ENCODE peak calls at places on chromosomes 7 and 10, in seven cellular contexts. A is HCT116, D is endothelial cell, P is epithelial cell of esophagus, S is B cell, Q is uterus, T is AG10803. E is an unnamed sample.

GRCh38 chr10:73732931-73733623 is 11.1 kb upstream of the SEC24C start:
- DNase-seq in A (no peak), D (no peak), P (no peak), S (no peak), Q (no peak), T (no peak), E (no peak)

GRCh38 chr7:3732395-3732794 is 431.3 kb downstream of the SDK1 start:
- DNase-seq in A (no peak), D (no peak), P (no peak), S (no peak), Q (no peak), T (no peak), E (no peak)

GRCh38 chr7:388961-389701 is 99.2 kb downstream of the FOXL3 start:
- DNase-seq in A (no peak), D (no peak), P (no peak), S (no peak), Q (peak), T (no peak), E (no peak)

GRCh38 chr10:87618470-87619423 is 40.9 kb upstream of the PAPSS2 start:
- DNase-seq in A (no peak), D (no peak), P (no peak), S (no peak), Q (no peak), T (no peak), E (no peak)

GRCh38 chr7:37092548-37092947 is 356.1 kb downstream of the ELMO1 start:
- DNase-seq in A (no peak), D (no peak), P (no peak), S (no peak), Q (no peak), T (no peak), E (no peak)

GRCh38 chr10:3777876-3778707 is 6.9 kb downstream of the KLF6 start:
- DNase-seq in A (no peak), D (no peak), P (peak), S (no peak), Q (no peak), T (peak), E (no peak)

GRCh38 chr7:41581041-41581440 is 121.8 kb downstream of the INHBA start:
- DNase-seq in A (no peak), D (no peak), P (no peak), S (no peak), Q (no peak), T (no peak), E (no peak)

GRCh38 chr7:7956531-7957221 is 11.9 kb upstream of the GLCCI1 start:
- DNase-seq in A (no peak), D (no peak), P (peak), S (no peak), Q (no peak), T (peak), E (no peak)

GRCh38 chr10:66928791-66929190 is 3.0 kb downstream of the LRRTM3 start:
- DNase-seq in A (no peak), D (no peak), P (no peak), S (no peak), Q (no peak), T (no peak), E (no peak)

GRCh38 chr7:28988818-28989595 is 30.9 kb upstream of the TRIL start:
- DNase-seq in A (no peak), D (no peak), P (peak), S (no peak), Q (peak), T (peak), E (no peak)

GRCh38 chr10:43094091-43094484 is 17.2 kb downstream of the RET start:
- DNase-seq in A (no peak), D (no peak), P (no peak), S (no peak), Q (no peak), T (no peak), E (no peak)

GRCh38 chr7:11366118-11366517 is 392.4 kb downstream of the PHF14 start:
- DNase-seq in A (no peak), D (no peak), P (no peak), S (no peak), Q (no peak), T (no peak), E (no peak)

GRCh38 chr7:133674079-133674478 is 421.2 kb downstream of the EXOC4 start:
- DNase-seq in A (no peak), D (no peak), P (no peak), S (no peak), Q (no peak), T (no peak), E (no peak)

GRCh38 chr7:151435103-151435916 is 4.6 kb downstream of the CRYGN start:
- DNase-seq in A (no peak), D (no peak), P (no peak), S (no peak), Q (no peak), T (no peak), E (no peak)

GRCh38 chr10:63627881-63628296 is 106.7 kb downstream of the REEP3 start:
- DNase-seq in A (no peak), D (no peak), P (no peak), S (no peak), Q (no peak), T (no peak), E (no peak)

GRCh38 chr7:2373124-2373556 is 18.5 kb downstream of the EIF3B start:
- DNase-seq in A (no peak), D (no peak), P (no peak), S (no peak), Q (no peak), T (no peak), E (no peak)

GRCh38 chr10:101577121-101577871 is 10.8 kb downstream of the POLL start:
- DNase-seq in A (no peak), D (no peak), P (no peak), S (no peak), Q (no peak), T (no peak), E (no peak)

GRCh38 chr10:101579516-101579870 is 8.6 kb downstream of the POLL start:
- DNase-seq in A (no peak), D (no peak), P (no peak), S (no peak), Q (no peak), T (no peak), E (no peak)

GRCh38 chr10:101576229-101576863 is 11.7 kb downstream of the POLL start:
- DNase-seq in A (no peak), D (no peak), P (peak), S (no peak), Q (no peak), T (no peak), E (no peak)

GRCh38 chr10:101578803-101579515 is 9.1 kb downstream of the POLL start:
- DNase-seq in A (no peak), D (no peak), P (no peak), S (no peak), Q (no peak), T (no peak), E (no peak)

DNA sequence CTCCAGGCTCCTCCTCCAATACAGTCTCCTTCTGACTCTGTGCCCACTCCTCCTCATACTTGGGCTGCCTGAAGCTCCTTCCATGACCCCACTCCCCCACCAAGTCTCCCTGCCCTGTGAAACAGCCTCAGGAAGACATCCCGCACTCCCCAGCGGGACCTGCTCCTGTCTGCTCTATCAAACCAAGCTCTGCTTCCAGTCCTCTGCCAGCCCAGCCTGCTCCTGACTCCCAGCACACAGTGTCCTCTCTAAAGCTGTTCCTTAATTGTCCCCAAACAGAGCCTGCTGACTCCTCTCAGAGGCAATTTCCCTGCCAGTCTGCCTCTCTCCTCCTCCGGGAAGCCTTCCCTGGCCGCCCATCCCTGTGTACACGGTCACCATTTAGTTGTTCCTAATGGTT is 9.9 kb downstream of the POLL start:
- DNase-seq in A (no peak), D (no peak), P (no peak), S (no peak), Q (no peak), T (no peak), E (no peak)
- TF ChIP-seq CTCF in A (no peak), D (no peak), P (no peak), S (no peak), Q (no peak), T (no peak), E (no peak)

DNA sequence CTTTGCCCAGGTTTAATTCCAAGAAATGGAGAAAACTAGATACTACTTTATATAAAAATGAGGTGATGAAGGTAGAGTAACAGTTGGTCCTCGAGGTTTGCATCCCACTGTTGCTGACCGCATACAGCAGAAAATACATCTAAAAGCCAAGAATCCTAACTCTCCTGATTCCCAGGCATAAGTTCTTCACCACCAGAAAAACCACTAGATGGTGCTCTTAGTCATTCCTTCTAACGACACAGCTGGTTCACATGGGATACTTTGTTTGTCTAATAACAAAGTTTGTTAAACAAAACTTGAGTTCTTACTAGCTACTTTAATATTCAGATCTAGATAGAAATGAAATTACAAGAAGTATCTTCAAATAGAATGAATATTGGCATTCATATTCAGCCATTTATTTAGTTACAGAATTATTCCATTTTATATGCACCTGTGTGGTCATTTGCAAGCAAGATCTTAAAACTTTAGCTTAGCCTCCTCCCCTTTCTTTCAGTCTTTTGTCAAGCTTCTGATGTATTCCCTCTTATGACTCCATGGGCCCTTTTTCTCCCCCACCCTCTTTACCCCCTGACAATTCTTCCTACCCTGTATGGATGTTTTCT is 54.1 kb upstream of the CYP26C1 start:
- DNase-seq in A (no peak), D (no peak), P (peak), S (no peak), Q (no peak), T (peak), E (peak)
- TF ChIP-seq CTCF in A (peak), D (no peak), P (peak), S (no peak), Q (no peak), T (peak), E (no peak)

DNA sequence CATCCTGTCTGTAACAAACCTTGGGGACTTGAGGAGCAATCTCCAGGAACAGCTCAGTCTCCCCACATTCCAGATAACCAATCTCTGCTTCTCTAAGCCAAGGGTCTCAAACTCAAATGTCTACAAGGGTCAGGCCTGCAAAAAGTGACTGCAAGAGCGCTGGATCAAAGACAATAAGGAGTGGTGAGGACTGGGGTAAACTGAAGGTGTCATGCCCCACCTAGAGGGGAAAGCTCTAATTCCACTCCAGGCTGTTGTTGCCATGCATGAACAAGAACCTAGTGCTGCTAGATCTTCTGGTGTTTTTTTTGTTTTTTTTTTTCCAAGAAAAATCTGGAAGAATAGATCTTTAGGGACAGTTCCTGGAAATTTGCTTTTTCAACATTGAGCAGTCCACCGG is 117.9 kb upstream of the MACROH2A2 start:
- DNase-seq in A (no peak), D (no peak), P (no peak), S (no peak), Q (no peak), T (no peak), E (no peak)
- TF ChIP-seq CTCF in A (no peak), D (no peak), P (no peak), S (no peak), Q (no peak), T (peak), E (no peak)

GRCh38 chr10:126519992-126520391 is 131.7 kb upstream of the ADAM12 start:
- DNase-seq in A (no peak), D (no peak), P (no peak), S (no peak), Q (no peak), T (no peak), E (no peak)
- TF ChIP-seq CTCF in A (no peak), D (no peak), P (no peak), S (no peak), Q (no peak), T (no peak), E (no peak)

GRCh38 chr7:132520591-132520990 is 55.7 kb downstream of the PLXNA4 start:
- DNase-seq in A (no peak), D (no peak), P (no peak), S (no peak), Q (no peak), T (no peak), E (no peak)

GRCh38 chr7:132519936-132520335 is 56.3 kb downstream of the PLXNA4 start:
- DNase-seq in A (no peak), D (no peak), P (no peak), S (no peak), Q (no peak), T (peak), E (no peak)

GRCh38 chr7:132516042-132516840 is 60.0 kb downstream of the PLXNA4 start:
- DNase-seq in A (no peak), D (no peak), P (no peak), S (no peak), Q (no peak), T (peak), E (no peak)

GRCh38 chr7:132518839-132519173 is 57.5 kb downstream of the PLXNA4 start:
- DNase-seq in A (no peak), D (no peak), P (no peak), S (no peak), Q (no peak), T (no peak), E (no peak)

GRCh38 chr7:132518102-132518838 is 58.0 kb downstream of the PLXNA4 start:
- DNase-seq in A (peak), D (peak), P (no peak), S (no peak), Q (no peak), T (no peak), E (peak)
- TF ChIP-seq CTCF in A (peak), D (peak), P (peak), S (no peak), Q (no peak), T (peak), E (peak)

DNA sequence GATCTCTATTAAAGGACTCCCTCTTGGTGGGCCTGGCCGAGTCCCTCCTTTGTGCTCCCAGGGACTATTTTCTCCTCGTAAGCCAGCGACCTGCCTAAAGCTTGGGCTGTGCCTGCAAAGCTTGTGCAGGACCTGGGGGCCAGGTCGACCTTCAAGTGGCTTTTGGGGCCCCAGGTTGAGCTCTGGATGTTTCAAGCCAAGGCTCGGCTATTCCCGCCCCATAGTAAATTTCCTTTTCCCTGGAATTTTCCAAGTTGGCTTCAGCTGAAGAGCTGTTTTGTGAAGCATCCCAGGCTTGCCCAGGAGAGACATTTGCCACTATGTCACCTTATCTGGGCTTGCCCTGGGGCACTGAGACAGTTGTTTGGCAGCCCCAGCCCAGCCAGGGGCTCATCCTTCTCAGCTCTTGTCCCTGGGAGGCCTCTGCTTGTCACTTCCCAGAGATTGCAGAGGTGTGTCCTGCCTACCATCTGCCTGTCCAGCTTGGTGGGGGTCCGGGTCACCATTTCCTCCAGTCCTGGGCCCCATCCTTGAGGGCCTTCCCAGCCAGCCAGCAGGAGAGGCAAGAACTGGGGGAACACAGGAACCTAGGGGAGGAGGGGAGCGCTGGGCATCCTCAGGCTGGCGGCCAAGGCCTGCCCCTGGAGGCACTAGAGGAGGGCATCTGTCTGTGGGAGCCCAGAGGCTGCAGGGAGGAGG is 20.2 kb downstream of the ZMIZ2 start:
- DNase-seq in A (no peak), D (no peak), P (no peak), S (no peak), Q (no peak), T (no peak), E (no peak)
- TF ChIP-seq CTCF in A (no peak), D (no peak), P (no peak), S (no peak), Q (no peak), T (no peak), E (no peak)

DNA sequence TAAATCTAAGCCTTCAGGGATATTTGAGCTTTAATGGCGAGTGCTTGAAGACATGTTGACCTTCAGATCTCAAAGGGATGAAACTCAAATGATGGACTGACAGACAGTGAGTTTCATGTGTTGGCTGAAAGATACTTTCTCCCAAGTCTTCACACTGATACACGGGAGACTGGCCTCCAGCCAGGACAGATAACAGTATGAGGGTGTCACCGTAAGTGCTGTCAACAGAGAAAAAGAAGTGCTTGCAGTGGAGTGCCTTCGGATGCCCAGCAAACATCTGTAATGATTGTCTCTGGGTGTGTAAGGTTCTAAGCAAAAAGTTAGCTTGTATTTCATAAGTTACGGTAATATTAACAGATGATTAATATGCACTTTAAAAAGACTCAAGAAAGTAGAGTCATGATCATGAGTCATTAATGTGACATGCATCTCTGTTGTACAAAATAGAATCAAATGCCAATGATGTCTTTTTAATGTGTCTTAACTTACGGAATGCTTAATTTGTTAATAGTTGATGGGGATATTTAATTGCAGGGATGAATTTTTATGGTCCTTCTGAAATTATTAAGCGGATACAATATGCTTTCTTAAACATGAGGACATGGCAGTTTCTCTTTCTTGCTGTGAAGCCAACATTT is 292.3 kb downstream of the GALNT17 start:
- DNase-seq in A (no peak), D (no peak), P (no peak), S (no peak), Q (no peak), T (no peak), E (no peak)
- TF ChIP-seq CTCF in A (no peak), D (no peak), P (no peak), S (no peak), Q (no peak), T (no peak), E (no peak)

GRCh38 chr7:116218051-116218645 is 7.8 kb downstream of the TES start:
- DNase-seq in A (peak), D (no peak), P (peak), S (no peak), Q (no peak), T (no peak), E (peak)
- TF ChIP-seq CTCF in A (no peak), D (no peak), P (no peak), S (no peak), Q (no peak), T (no peak), E (no peak)

DNA sequence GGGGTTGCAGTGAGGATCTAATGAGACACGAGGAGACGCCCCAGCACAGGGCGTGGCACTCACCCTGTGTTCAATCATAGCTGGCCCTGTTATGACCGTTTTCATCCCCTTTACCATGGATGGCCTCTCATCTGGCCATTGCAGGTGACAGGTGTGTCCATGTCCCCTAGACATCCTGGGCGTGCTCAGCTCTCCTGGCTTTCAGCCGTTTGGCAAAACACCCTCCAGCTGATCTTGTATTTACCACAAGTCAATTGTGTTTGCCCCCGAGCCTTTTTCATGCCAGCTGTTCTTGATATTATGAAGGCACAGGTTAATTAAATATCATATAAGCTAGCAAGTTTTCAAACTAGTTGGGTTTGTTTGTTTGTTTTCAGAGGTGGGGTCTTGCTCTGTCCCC is 97.1 kb downstream of the CHST15 start:
- DNase-seq in A (no peak), D (no peak), P (peak), S (no peak), Q (no peak), T (no peak), E (no peak)
- TF ChIP-seq CTCF in A (no peak), D (no peak), P (no peak), S (no peak), Q (no peak), T (no peak), E (no peak)